ENCODE peak calls at places on chromosomes 1 and 21, in nine cellular contexts. K, B, V, T, A, S, D, C and U are unnamed samples.

GRCh38 chr1:197200468-197200899 is 54.0 kb upstream of the ASPM start:
- DNase-seq in K (no peak), B (peak), V (no peak), T (no peak), A (no peak), S (peak), D (no peak), C (peak), U (no peak)

GRCh38 chr21:17454315-17455027 is 58.4 kb upstream of the CXADR start:
- DNase-seq in K (no peak), B (peak), V (peak), T (peak), A (no peak), S (peak), D (no peak), C (peak), U (peak)

GRCh38 chr1:108881369-108881768 is 4.6 kb downstream of the GPSM2 start:
- DNase-seq in K (no peak), B (no peak), V (no peak), T (no peak), A (no peak), S (no peak), D (no peak), C (no peak), U (no peak)

GRCh38 chr1:32144033-32144432 is 35.4 kb upstream of the TXLNA start:
- DNase-seq in K (no peak), B (no peak), V (no peak), T (no peak), A (no peak), S (no peak), D (no peak), C (no peak), U (no peak)

GRCh38 chr1:26094677-26095383 is 16.8 kb upstream of the PDIK1L start:
- DNase-seq in K (no peak), B (no peak), V (peak), T (peak), A (peak), S (peak), D (no peak), C (peak), U (no peak)

GRCh38 chr1:2351723-2352122 is 39.6 kb downstream of the MORN1 start:
- DNase-seq in K (no peak), B (no peak), V (no peak), T (no peak), A (peak), S (no peak), D (no peak), C (no peak), U (no peak)

GRCh38 chr1:17053071-17053684 is 654 bp downstream of the SDHB start:
- DNase-seq in K (no peak), B (no peak), V (no peak), T (no peak), A (no peak), S (no peak), D (no peak), C (no peak), U (no peak)

GRCh38 chr1:219264557-219264956 is 90.9 kb downstream of the LYPLAL1 start:
- DNase-seq in K (no peak), B (no peak), V (no peak), T (no peak), A (no peak), S (peak), D (no peak), C (peak), U (no peak)

GRCh38 chr1:54277451-54278355 is 77.7 kb downstream of the MRPL37 start:
- DNase-seq in K (peak), B (no peak), V (no peak), T (no peak), A (peak), S (no peak), D (peak), C (no peak), U (no peak)

GRCh38 chr1:150080784-150081183 is 13.2 kb downstream of the VPS45 start:
- DNase-seq in K (no peak), B (no peak), V (no peak), T (no peak), A (no peak), S (no peak), D (no peak), C (no peak), U (no peak)

GRCh38 chr1:234018816-234019215 is 114.3 kb downstream of the SLC35F3 start:
- DNase-seq in K (no peak), B (no peak), V (no peak), T (no peak), A (no peak), S (no peak), D (no peak), C (no peak), U (no peak)

GRCh38 chr1:60504206-60504868 is 430.8 kb upstream of the C1orf87 start:
- DNase-seq in K (no peak), B (no peak), V (no peak), T (no peak), A (no peak), S (no peak), D (no peak), C (peak), U (no peak)

GRCh38 chr1:205658943-205659581 is 21.2 kb downstream of the SLC45A3 start:
- DNase-seq in K (peak), B (peak), V (peak), T (peak), A (peak), S (peak), D (peak), C (peak), U (peak)

GRCh38 chr1:44405041-44405803 is at the start of gene RNF220:
- DNase-seq in K (peak), B (peak), V (peak), T (peak), A (peak), S (peak), D (peak), C (peak), U (peak)

GRCh38 chr1:9341301-9341845 is 48.7 kb downstream of the SPSB1 start:
- DNase-seq in K (no peak), B (no peak), V (no peak), T (no peak), A (no peak), S (no peak), D (no peak), C (no peak), U (no peak)

GRCh38 chr1:215083408-215083961 is 948 bp downstream of the KCNK2 start:
- DNase-seq in K (no peak), B (no peak), V (no peak), T (peak), A (peak), S (peak), D (no peak), C (peak), U (peak)

GRCh38 chr1:107443860-107444259 is 303.0 kb downstream of the NTNG1 start:
- DNase-seq in K (no peak), B (no peak), V (no peak), T (no peak), A (no peak), S (no peak), D (no peak), C (no peak), U (no peak)

GRCh38 chr1:158121604-158122254 is 59.0 kb upstream of the CD1D start:
- DNase-seq in K (no peak), B (peak), V (no peak), T (peak), A (no peak), S (peak), D (peak), C (peak), U (peak)

GRCh38 chr1:75133754-75134655 is at the start of gene LHX8:
- DNase-seq in K (no peak), B (no peak), V (no peak), T (peak), A (no peak), S (peak), D (no peak), C (peak), U (no peak)

GRCh38 chr1:81660286-81660685 is 140.4 kb upstream of the ADGRL2 start:
- DNase-seq in K (no peak), B (peak), V (no peak), T (no peak), A (no peak), S (no peak), D (no peak), C (no peak), U (no peak)

GRCh38 chr1:43653339-43653738 is 3.4 kb downstream of the KDM4A start:
- DNase-seq in K (no peak), B (no peak), V (peak), T (no peak), A (no peak), S (peak), D (no peak), C (peak), U (no peak)

GRCh38 chr1:206725053-206725963 is 40.6 kb downstream of the MAPKAPK2 start:
- DNase-seq in K (peak), B (peak), V (no peak), T (peak), A (no peak), S (peak), D (no peak), C (peak), U (no peak)

GRCh38 chr21:45957986-45958610 is 23.5 kb upstream of the COL6A1 start:
- DNase-seq in K (no peak), B (no peak), V (no peak), T (no peak), A (peak), S (no peak), D (no peak), C (no peak), U (no peak)

GRCh38 chr1:202221911-202222909 is 28.6 kb downstream of the LGR6 start:
- DNase-seq in K (no peak), B (peak), V (no peak), T (no peak), A (no peak), S (no peak), D (peak), C (no peak), U (no peak)

GRCh38 chr1:208203127-208203847 is 40.9 kb downstream of the PLXNA2 start:
- DNase-seq in K (peak), B (no peak), V (no peak), T (no peak), A (no peak), S (no peak), D (peak), C (peak), U (no peak)

GRCh38 chr1:7751174-7751573 is 19.9 kb upstream of the VAMP3 start:
- DNase-seq in K (no peak), B (no peak), V (no peak), T (no peak), A (no peak), S (no peak), D (no peak), C (no peak), U (no peak)

GRCh38 chr1:7754234-7754633 is 16.9 kb upstream of the VAMP3 start:
- DNase-seq in K (no peak), B (no peak), V (no peak), T (no peak), A (no peak), S (no peak), D (no peak), C (no peak), U (no peak)

GRCh38 chr1:7752512-7753417 is 18.3 kb upstream of the VAMP3 start:
- DNase-seq in K (peak), B (peak), V (peak), T (peak), A (no peak), S (peak), D (peak), C (peak), U (peak)

GRCh38 chr1:7760245-7760644 is 10.9 kb upstream of the VAMP3 start:
- DNase-seq in K (no peak), B (no peak), V (no peak), T (no peak), A (no peak), S (no peak), D (no peak), C (no peak), U (no peak)

GRCh38 chr1:7755448-7755847 is 15.6 kb upstream of the VAMP3 start:
- DNase-seq in K (no peak), B (peak), V (no peak), T (no peak), A (no peak), S (peak), D (no peak), C (no peak), U (no peak)
- TF ChIP-seq CTCF in K (no peak), B (peak), V (no peak), T (peak), A (no peak), S (peak), D (no peak), C (peak), U (peak)

GRCh38 chr1:198254521-198254920 is 97.7 kb downstream of the NEK7 start:
- DNase-seq in K (no peak), B (no peak), V (no peak), T (no peak), A (no peak), S (no peak), D (no peak), C (no peak), U (no peak)
- TF ChIP-seq CTCF in K (no peak), B (no peak), V (no peak), T (peak), A (peak), S (no peak), D (no peak), C (peak), U (peak)

DNA sequence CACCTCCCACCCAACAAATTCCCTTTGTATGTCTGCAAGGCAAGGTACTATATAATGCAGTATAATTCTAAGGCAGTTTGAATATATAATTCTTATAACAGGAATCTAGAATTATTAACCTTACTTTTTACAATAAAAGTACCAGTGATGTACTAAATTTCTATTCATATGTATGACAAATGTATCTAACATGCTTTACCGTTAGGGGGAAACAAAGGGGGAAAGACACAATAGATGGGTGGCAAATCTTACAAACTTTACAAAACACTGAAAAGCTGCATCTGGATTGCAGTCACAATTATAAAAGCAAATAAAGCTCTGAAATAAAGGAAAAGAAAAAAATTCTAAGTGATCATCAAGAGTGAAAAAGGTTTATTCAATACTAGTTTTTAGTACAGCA is 2.3 kb downstream of the PIK3R3 start:
- DNase-seq in K (no peak), B (no peak), V (no peak), T (no peak), A (no peak), S (no peak), D (no peak), C (peak), U (no peak)
- TF ChIP-seq CTCF in K (no peak), B (no peak), V (no peak), T (no peak), A (no peak), S (peak), D (no peak), C (peak), U (peak)

GRCh38 chr1:91244737-91245136 is 159.9 kb downstream of the HFM1 start:
- DNase-seq in K (no peak), B (no peak), V (no peak), T (no peak), A (no peak), S (no peak), D (no peak), C (no peak), U (no peak)
- TF ChIP-seq CTCF in K (no peak), B (no peak), V (no peak), T (peak), A (no peak), S (peak), D (no peak), C (no peak), U (peak)